ENCODE peak calls at places on chromosome 5, in six cellular contexts. F is H9, I is neuronal stem cell, U is mesenchymal stem cell, Q is H1, V is IMR-90. X is an unnamed sample.

GRCh38 chr5:142548739-142549275 is 137.1 kb downstream of the FGF1 start:
- DNase-seq in F (peak; percentile 93), I (peak; percentile 79), U (peak; percentile 97), Q (peak; percentile 78), V (peak; percentile 97), X (peak; percentile 76)

GRCh38 chr5:160837211-160837610 is 14.8 kb downstream of the ATP10B start:
- DNase-seq in F (no peak), I (no peak), U (no peak), Q (no peak), V (no peak), X (peak; percentile 11)

GRCh38 chr5:65142511-65143011 is 339.2 kb downstream of the ADAMTS6 start:
- DNase-seq in F (peak; percentile 43), I (peak; percentile 82), U (peak; percentile 58), Q (peak; percentile 21), V (peak; percentile 74), X (no peak)

GRCh38 chr5:68068204-68068603 is 147.4 kb upstream of the PIK3R1 start:
- DNase-seq in F (no peak), I (no peak), U (peak; percentile 25), Q (no peak), V (peak; percentile 17), X (no peak)

GRCh38 chr5:40150896-40151295 is 528.8 kb upstream of the PTGER4 start:
- DNase-seq in F (peak; percentile 29), I (no peak), U (no peak), Q (no peak), V (peak; percentile 0), X (no peak)

GRCh38 chr5:128905225-128906110 is 59.8 kb upstream of the SLC27A6 start:
- DNase-seq in F (no peak), I (peak; percentile 47), U (peak; percentile 69), Q (no peak), V (peak; percentile 58), X (peak; percentile 90)

GRCh38 chr5:76174101-76174500 is 90.9 kb downstream of the SV2C start:
- DNase-seq in F (no peak), I (no peak), U (no peak), Q (no peak), V (no peak), X (no peak)

GRCh38 chr5:143245929-143246561 is 157.4 kb downstream of the NR3C1 start:
- DNase-seq in F (no peak), I (no peak), U (peak; percentile 92), Q (no peak), V (peak; percentile 97), X (peak; percentile 97)

GRCh38 chr5:91848453-91848852 is 465.3 kb upstream of the ARRDC3 start:
- DNase-seq in F (no peak), I (no peak), U (peak; percentile 95), Q (no peak), V (peak; percentile 81), X (no peak)

GRCh38 chr5:65481171-65481575 is 547 bp downstream of the ADAMTS6 start:
- DNase-seq in F (no peak), I (no peak), U (peak; percentile 46), Q (no peak), V (no peak), X (no peak)

GRCh38 chr5:65102826-65103673 is 334.3 kb downstream of the CWC27 start:
- DNase-seq in F (peak; percentile 76), I (no peak), U (peak; percentile 11), Q (no peak), V (peak; percentile 15), X (peak; percentile 53)

GRCh38 chr5:97194366-97194765 is 11.3 kb upstream of the RIOK2 start:
- DNase-seq in F (no peak), I (no peak), U (no peak), Q (no peak), V (no peak), X (no peak)

GRCh38 chr5:112684737-112685136 is 52.9 kb upstream of the APC start:
- DNase-seq in F (no peak), I (no peak), U (peak; percentile 77), Q (no peak), V (peak; percentile 74), X (peak; percentile 74)

GRCh38 chr5:148653840-148654781 is at the start of gene HTR4:
- DNase-seq in F (peak; percentile 46), I (no peak), U (no peak), Q (no peak), V (no peak), X (no peak)

GRCh38 chr5:1783214-1783551 is 16.5 kb downstream of the MRPL36 start:
- DNase-seq in F (no peak), I (no peak), U (no peak), Q (no peak), V (no peak), X (no peak)

GRCh38 chr5:166370928-166371690 is 1920.3 kb upstream of the WWC1 start:
- DNase-seq in F (no peak), I (no peak), U (peak; percentile 61), Q (no peak), V (no peak), X (peak; percentile 20)

GRCh38 chr5:78373231-78373630 is 12.8 kb downstream of the SCAMP1 start:
- DNase-seq in F (no peak), I (no peak), U (peak; percentile 7), Q (no peak), V (peak; percentile 68), X (no peak)

GRCh38 chr5:65820373-65820772 is 98.4 kb downstream of the NLN start:
- DNase-seq in F (no peak), I (no peak), U (no peak), Q (no peak), V (no peak), X (no peak)

GRCh38 chr5:149381261-149381985 is 2.3 kb upstream of the IL17B start:
- DNase-seq in F (no peak), I (no peak), U (no peak), Q (no peak), V (no peak), X (no peak)

GRCh38 chr5:72224946-72225427 is 95.1 kb downstream of the MRPS27 start:
- DNase-seq in F (no peak), I (no peak), U (no peak), Q (no peak), V (peak; percentile 71), X (no peak)

GRCh38 chr5:170631471-170632195 is 127.8 kb downstream of the KCNIP1 start:
- DNase-seq in F (peak; percentile 80), I (no peak), U (peak; percentile 64), Q (no peak), V (no peak), X (peak; percentile 21)

GRCh38 chr5:19987594-19988345 is at the start of gene CDH18:
- DNase-seq in F (peak; percentile 83), I (peak; percentile 56), U (peak; percentile 56), Q (peak; percentile 54), V (peak; percentile 38), X (peak; percentile 18)

GRCh38 chr5:139670369-139671095 is 22.4 kb downstream of the CXXC5 start:
- DNase-seq in F (no peak), I (no peak), U (peak; percentile 25), Q (no peak), V (no peak), X (no peak)

GRCh38 chr5:19891658-19892057 is 96.3 kb downstream of the CDH18 start:
- DNase-seq in F (no peak), I (no peak), U (peak; percentile 12), Q (no peak), V (peak; percentile 72), X (no peak)

GRCh38 chr5:94329115-94329514 is 289.3 kb downstream of the KIAA0825 start:
- DNase-seq in F (no peak), I (no peak), U (peak; percentile 6), Q (no peak), V (no peak), X (no peak)

DNA sequence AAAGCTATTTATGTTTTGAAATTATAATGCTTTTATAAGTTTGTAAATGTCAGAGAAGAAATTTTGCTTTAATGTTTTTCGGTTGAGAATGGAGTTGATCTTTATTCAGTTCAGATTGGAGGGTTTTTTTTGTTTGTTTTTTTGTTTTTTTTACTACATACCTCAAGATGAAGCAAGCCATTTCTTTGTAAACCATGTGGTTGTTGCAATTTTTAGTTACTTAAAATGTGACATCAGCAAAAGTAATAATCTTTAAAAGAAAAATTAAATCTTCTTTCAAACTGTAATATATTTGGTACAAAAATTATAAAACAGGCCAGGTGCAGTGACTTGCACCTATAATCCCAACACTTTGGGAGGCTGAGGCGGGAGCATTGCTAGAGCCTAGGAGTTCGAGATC is 102.6 kb downstream of the CDC42SE2 start:
- DNase-seq in F (no peak), I (no peak), U (no peak), Q (no peak), V (peak; percentile 19), X (peak; percentile 37)
- H4K91ac ChIP-seq in F (no peak overlapping the region), I (no peak overlapping the region), U (no peak overlapping the region), Q (no peak overlapping the region), V (peak overlapping the region; percentile 58), X (no peak overlapping the region)

GRCh38 chr5:38148021-38148625 is 110.2 kb upstream of the EGFLAM start:
- DNase-seq in F (no peak), I (no peak), U (no peak), Q (no peak), V (no peak), X (no peak)

GRCh38 chr5:38154615-38155204 is 103.6 kb upstream of the EGFLAM start:
- DNase-seq in F (no peak), I (no peak), U (no peak), Q (no peak), V (no peak), X (no peak)

GRCh38 chr5:38151878-38152277 is 106.5 kb upstream of the EGFLAM start:
- DNase-seq in F (no peak), I (no peak), U (no peak), Q (no peak), V (no peak), X (no peak)

DNA sequence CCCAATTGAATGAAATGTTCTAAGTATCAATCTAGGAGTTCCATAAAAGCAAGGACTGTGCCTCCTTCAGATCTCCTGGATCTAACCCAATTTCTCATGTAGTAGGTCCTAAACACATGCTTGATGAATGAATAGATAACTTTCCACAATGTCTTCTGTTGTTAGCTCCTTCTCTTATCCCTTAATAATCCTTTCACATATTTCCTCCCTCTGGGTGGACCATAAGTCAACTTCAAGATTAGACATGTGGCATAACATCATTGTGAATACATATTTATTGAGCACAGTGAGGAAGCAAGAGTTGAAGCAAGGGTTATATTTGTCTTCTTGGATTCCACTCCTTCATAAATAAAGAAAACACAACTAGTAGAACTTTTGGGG is 108.6 kb upstream of the EGFLAM start:
- DNase-seq in F (no peak), I (no peak), U (no peak), Q (no peak), V (no peak), X (no peak)
- H2BK5ac ChIP-seq in F (no peak overlapping the region), I (no peak overlapping the region), U (no peak overlapping the region), Q (no peak overlapping the region), V (no peak overlapping the region), X (no peak overlapping the region)

DNA sequence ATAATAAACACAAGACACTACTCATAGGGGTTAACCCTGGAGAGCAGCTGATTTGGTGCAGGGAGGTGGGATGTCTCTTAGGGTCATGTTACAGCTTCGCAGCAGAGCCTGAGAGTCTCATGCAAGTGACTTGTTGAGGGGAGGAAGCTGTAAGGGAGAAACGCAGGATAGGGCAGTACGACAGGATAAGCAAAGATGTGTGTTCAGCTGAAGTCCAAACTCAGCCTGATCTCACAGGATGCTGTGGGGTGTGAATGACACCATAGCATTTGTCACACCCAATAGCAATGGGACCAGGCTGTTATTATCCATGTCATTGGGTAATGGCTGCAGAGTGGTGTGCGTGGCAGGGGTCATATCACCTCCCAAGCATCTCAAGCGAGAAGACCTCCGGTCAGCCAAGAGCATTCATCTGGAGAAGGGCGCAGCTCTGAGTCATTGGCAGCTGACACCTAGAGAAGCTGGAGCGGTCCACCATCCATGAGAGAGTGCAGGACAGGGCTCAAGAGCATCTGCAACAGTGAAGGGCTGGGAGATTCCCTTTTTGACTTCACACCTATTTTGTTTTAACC is 49.2 kb upstream of the RPL26L1 start:
- DNase-seq in F (no peak), I (no peak), U (peak; percentile 87), Q (no peak), V (peak; percentile 100), X (no peak)
- H3K27ac ChIP-seq in F (no peak overlapping the region), I (no peak overlapping the region), U (peak overlapping the region; percentile 61), Q (no peak overlapping the region), V (peak overlapping the region; percentile 77), X (no peak overlapping the region)

GRCh38 chr5:5522336-5522735 is 99.9 kb downstream of the ICE1 start:
- DNase-seq in F (peak; percentile 56), I (no peak), U (no peak), Q (peak; percentile 17), V (no peak), X (no peak)
- H4K91ac ChIP-seq in F (no peak overlapping the region), I (no peak overlapping the region), U (no peak overlapping the region), Q (no peak overlapping the region), V (no peak overlapping the region), X (no peak overlapping the region)